ENCODE peak calls at places on chromosomes 4 and X, in nine cellular contexts. One of them, this sample, is unnamed.

GRCh38 chrX:10615931-10616780 is 4.2 kb downstream of the MID1 start:
- DNase-seq in activated T-cell treated with anti-CD3 and anti-CD28 coated beads, Interleukin-2, amount 50 U/mL, for 48 hours: peak
- DNase-seq in Peyer's patch: no peak
- DNase-seq in vagina: no peak
- DNase-seq in activated CD4-positive, CD25-positive, alpha-beta regulatory T cell: no peak
- DNase-seq in T-helper 1 cell: no peak
- DNase-seq in stimulated activated CD8-positive, alpha-beta memory T cell treated with anti-CD3 and anti-CD28 coated beads, Interleukin-12 subunit alpha, Interleukin-12 subunit beta, amount 100 ng/mL, for 4 hours: no peak
- DNase-seq in GDM1: no peak
- DNase-seq in LoVo: peak
- DNase-seq in this sample: peak

GRCh38 chrX:110403839-110404238 is 45.2 kb downstream of the RTL9 start:
- DNase-seq in LoVo: no peak
- DNase-seq in T-helper 1 cell: no peak
- DNase-seq in activated T-cell treated with anti-CD3 and anti-CD28 coated beads, Interleukin-2, amount 50 U/mL, for 48 hours: no peak
- DNase-seq in GDM1: no peak
- DNase-seq in stimulated activated CD8-positive, alpha-beta memory T cell treated with anti-CD3 and anti-CD28 coated beads, Interleukin-12 subunit alpha, Interleukin-12 subunit beta, amount 100 ng/mL, for 4 hours: no peak
- DNase-seq in vagina: no peak
- DNase-seq in activated CD4-positive, CD25-positive, alpha-beta regulatory T cell: no peak
- DNase-seq in Peyer's patch: no peak
- DNase-seq in this sample: no peak

GRCh38 chr4:6474705-6475457 is 2.5 kb upstream of the PPP2R2C start:
- DNase-seq in LoVo: no peak
- DNase-seq in Peyer's patch: no peak
- DNase-seq in GDM1: no peak
- DNase-seq in vagina: peak
- DNase-seq in T-helper 1 cell: no peak
- DNase-seq in activated CD4-positive, CD25-positive, alpha-beta regulatory T cell: no peak
- DNase-seq in activated T-cell treated with anti-CD3 and anti-CD28 coated beads, Interleukin-2, amount 50 U/mL, for 48 hours: peak
- DNase-seq in stimulated activated CD8-positive, alpha-beta memory T cell treated with anti-CD3 and anti-CD28 coated beads, Interleukin-12 subunit alpha, Interleukin-12 subunit beta, amount 100 ng/mL, for 4 hours: no peak
- DNase-seq in this sample: no peak

GRCh38 chr4:171719691-171720090 is 93.5 kb upstream of the GALNTL6 start:
- DNase-seq in T-helper 1 cell: no peak
- DNase-seq in GDM1: no peak
- DNase-seq in vagina: no peak
- DNase-seq in Peyer's patch: no peak
- DNase-seq in LoVo: no peak
- DNase-seq in activated T-cell treated with anti-CD3 and anti-CD28 coated beads, Interleukin-2, amount 50 U/mL, for 48 hours: no peak
- DNase-seq in activated CD4-positive, CD25-positive, alpha-beta regulatory T cell: no peak
- DNase-seq in stimulated activated CD8-positive, alpha-beta memory T cell treated with anti-CD3 and anti-CD28 coated beads, Interleukin-12 subunit alpha, Interleukin-12 subunit beta, amount 100 ng/mL, for 4 hours: no peak
- DNase-seq in this sample: no peak

GRCh38 chr4:74056114-74056857 is 17.8 kb upstream of the CXCL3 start:
- DNase-seq in Peyer's patch: no peak
- DNase-seq in LoVo: peak
- DNase-seq in stimulated activated CD8-positive, alpha-beta memory T cell treated with anti-CD3 and anti-CD28 coated beads, Interleukin-12 subunit alpha, Interleukin-12 subunit beta, amount 100 ng/mL, for 4 hours: no peak
- DNase-seq in T-helper 1 cell: no peak
- DNase-seq in activated CD4-positive, CD25-positive, alpha-beta regulatory T cell: no peak
- DNase-seq in activated T-cell treated with anti-CD3 and anti-CD28 coated beads, Interleukin-2, amount 50 U/mL, for 48 hours: no peak
- DNase-seq in vagina: no peak
- DNase-seq in GDM1: peak
- DNase-seq in this sample: peak

GRCh38 chr4:183610613-183611012 is 48.4 kb downstream of the RWDD4 start:
- DNase-seq in GDM1: no peak
- DNase-seq in T-helper 1 cell: no peak
- DNase-seq in LoVo: no peak
- DNase-seq in vagina: no peak
- DNase-seq in activated T-cell treated with anti-CD3 and anti-CD28 coated beads, Interleukin-2, amount 50 U/mL, for 48 hours: no peak
- DNase-seq in activated CD4-positive, CD25-positive, alpha-beta regulatory T cell: no peak
- DNase-seq in stimulated activated CD8-positive, alpha-beta memory T cell treated with anti-CD3 and anti-CD28 coated beads, Interleukin-12 subunit alpha, Interleukin-12 subunit beta, amount 100 ng/mL, for 4 hours: no peak
- DNase-seq in Peyer's patch: no peak
- DNase-seq in this sample: peak

GRCh38 chr4:21768349-21769310 is 179.9 kb downstream of the KCNIP4 start:
- DNase-seq in vagina: no peak
- DNase-seq in activated T-cell treated with anti-CD3 and anti-CD28 coated beads, Interleukin-2, amount 50 U/mL, for 48 hours: no peak
- DNase-seq in Peyer's patch: no peak
- DNase-seq in T-helper 1 cell: no peak
- DNase-seq in LoVo: peak
- DNase-seq in activated CD4-positive, CD25-positive, alpha-beta regulatory T cell: no peak
- DNase-seq in GDM1: no peak
- DNase-seq in stimulated activated CD8-positive, alpha-beta memory T cell treated with anti-CD3 and anti-CD28 coated beads, Interleukin-12 subunit alpha, Interleukin-12 subunit beta, amount 100 ng/mL, for 4 hours: no peak
- DNase-seq in this sample: peak

GRCh38 chrX:52262195-52262546 is 77.5 kb downstream of the MAGED4 start:
- DNase-seq in Peyer's patch: no peak
- DNase-seq in vagina: no peak
- DNase-seq in stimulated activated CD8-positive, alpha-beta memory T cell treated with anti-CD3 and anti-CD28 coated beads, Interleukin-12 subunit alpha, Interleukin-12 subunit beta, amount 100 ng/mL, for 4 hours: no peak
- DNase-seq in activated CD4-positive, CD25-positive, alpha-beta regulatory T cell: no peak
- DNase-seq in LoVo: no peak
- DNase-seq in activated T-cell treated with anti-CD3 and anti-CD28 coated beads, Interleukin-2, amount 50 U/mL, for 48 hours: no peak
- DNase-seq in GDM1: no peak
- DNase-seq in T-helper 1 cell: no peak
- DNase-seq in this sample: peak

GRCh38 chrX:112863850-112864249 is 23.2 kb upstream of the AMOT start:
- DNase-seq in LoVo: no peak
- DNase-seq in Peyer's patch: no peak
- DNase-seq in vagina: no peak
- DNase-seq in activated T-cell treated with anti-CD3 and anti-CD28 coated beads, Interleukin-2, amount 50 U/mL, for 48 hours: no peak
- DNase-seq in stimulated activated CD8-positive, alpha-beta memory T cell treated with anti-CD3 and anti-CD28 coated beads, Interleukin-12 subunit alpha, Interleukin-12 subunit beta, amount 100 ng/mL, for 4 hours: no peak
- DNase-seq in activated CD4-positive, CD25-positive, alpha-beta regulatory T cell: no peak
- DNase-seq in T-helper 1 cell: no peak
- DNase-seq in GDM1: no peak
- DNase-seq in this sample: no peak

GRCh38 chr4:157221895-157222763 is 1.6 kb downstream of the GRIA2 start:
- DNase-seq in stimulated activated CD8-positive, alpha-beta memory T cell treated with anti-CD3 and anti-CD28 coated beads, Interleukin-12 subunit alpha, Interleukin-12 subunit beta, amount 100 ng/mL, for 4 hours: no peak
- DNase-seq in vagina: no peak
- DNase-seq in GDM1: no peak
- DNase-seq in T-helper 1 cell: no peak
- DNase-seq in LoVo: no peak
- DNase-seq in activated T-cell treated with anti-CD3 and anti-CD28 coated beads, Interleukin-2, amount 50 U/mL, for 48 hours: no peak
- DNase-seq in activated CD4-positive, CD25-positive, alpha-beta regulatory T cell: no peak
- DNase-seq in Peyer's patch: peak
- DNase-seq in this sample: no peak

GRCh38 chr4:140020457-140021361 is 133.3 kb downstream of the MAML3 start:
- DNase-seq in stimulated activated CD8-positive, alpha-beta memory T cell treated with anti-CD3 and anti-CD28 coated beads, Interleukin-12 subunit alpha, Interleukin-12 subunit beta, amount 100 ng/mL, for 4 hours: no peak
- DNase-seq in vagina: no peak
- DNase-seq in GDM1: no peak
- DNase-seq in Peyer's patch: no peak
- DNase-seq in T-helper 1 cell: no peak
- DNase-seq in activated CD4-positive, CD25-positive, alpha-beta regulatory T cell: no peak
- DNase-seq in LoVo: no peak
- DNase-seq in activated T-cell treated with anti-CD3 and anti-CD28 coated beads, Interleukin-2, amount 50 U/mL, for 48 hours: no peak
- DNase-seq in this sample: peak

GRCh38 chrX:150049647-150050046 is 111.4 kb upstream of the EOLA2 start:
- DNase-seq in GDM1: no peak
- DNase-seq in activated CD4-positive, CD25-positive, alpha-beta regulatory T cell: no peak
- DNase-seq in Peyer's patch: no peak
- DNase-seq in vagina: no peak
- DNase-seq in LoVo: no peak
- DNase-seq in activated T-cell treated with anti-CD3 and anti-CD28 coated beads, Interleukin-2, amount 50 U/mL, for 48 hours: no peak
- DNase-seq in stimulated activated CD8-positive, alpha-beta memory T cell treated with anti-CD3 and anti-CD28 coated beads, Interleukin-12 subunit alpha, Interleukin-12 subunit beta, amount 100 ng/mL, for 4 hours: no peak
- DNase-seq in T-helper 1 cell: no peak
- DNase-seq in this sample: no peak

GRCh38 chr4:139800082-139800481 is 134.5 kb downstream of the MGST2 start:
- DNase-seq in Peyer's patch: no peak
- DNase-seq in activated T-cell treated with anti-CD3 and anti-CD28 coated beads, Interleukin-2, amount 50 U/mL, for 48 hours: no peak
- DNase-seq in activated CD4-positive, CD25-positive, alpha-beta regulatory T cell: no peak
- DNase-seq in T-helper 1 cell: no peak
- DNase-seq in LoVo: no peak
- DNase-seq in stimulated activated CD8-positive, alpha-beta memory T cell treated with anti-CD3 and anti-CD28 coated beads, Interleukin-12 subunit alpha, Interleukin-12 subunit beta, amount 100 ng/mL, for 4 hours: no peak
- DNase-seq in GDM1: no peak
- DNase-seq in vagina: no peak
- DNase-seq in this sample: no peak

GRCh38 chr4:82748176-82748575 is 50.4 kb downstream of the SCD5 start:
- DNase-seq in GDM1: no peak
- DNase-seq in stimulated activated CD8-positive, alpha-beta memory T cell treated with anti-CD3 and anti-CD28 coated beads, Interleukin-12 subunit alpha, Interleukin-12 subunit beta, amount 100 ng/mL, for 4 hours: no peak
- DNase-seq in LoVo: no peak
- DNase-seq in activated CD4-positive, CD25-positive, alpha-beta regulatory T cell: no peak
- DNase-seq in activated T-cell treated with anti-CD3 and anti-CD28 coated beads, Interleukin-2, amount 50 U/mL, for 48 hours: no peak
- DNase-seq in vagina: no peak
- DNase-seq in T-helper 1 cell: no peak
- DNase-seq in Peyer's patch: no peak
- DNase-seq in this sample: no peak

GRCh38 chr4:168925789-168926490 is 84.1 kb downstream of the CBR4 start:
- DNase-seq in stimulated activated CD8-positive, alpha-beta memory T cell treated with anti-CD3 and anti-CD28 coated beads, Interleukin-12 subunit alpha, Interleukin-12 subunit beta, amount 100 ng/mL, for 4 hours: no peak
- DNase-seq in Peyer's patch: no peak
- DNase-seq in activated T-cell treated with anti-CD3 and anti-CD28 coated beads, Interleukin-2, amount 50 U/mL, for 48 hours: no peak
- DNase-seq in LoVo: no peak
- DNase-seq in activated CD4-positive, CD25-positive, alpha-beta regulatory T cell: no peak
- DNase-seq in T-helper 1 cell: no peak
- DNase-seq in vagina: no peak
- DNase-seq in GDM1: no peak
- DNase-seq in this sample: no peak

GRCh38 chr4:126661194-126661593 is 971.6 kb upstream of the INTU start:
- DNase-seq in GDM1: no peak
- DNase-seq in vagina: no peak
- DNase-seq in activated CD4-positive, CD25-positive, alpha-beta regulatory T cell: no peak
- DNase-seq in LoVo: no peak
- DNase-seq in stimulated activated CD8-positive, alpha-beta memory T cell treated with anti-CD3 and anti-CD28 coated beads, Interleukin-12 subunit alpha, Interleukin-12 subunit beta, amount 100 ng/mL, for 4 hours: no peak
- DNase-seq in T-helper 1 cell: no peak
- DNase-seq in Peyer's patch: no peak
- DNase-seq in activated T-cell treated with anti-CD3 and anti-CD28 coated beads, Interleukin-2, amount 50 U/mL, for 48 hours: no peak
- DNase-seq in this sample: peak

GRCh38 chr4:169314906-169315305 is 44.1 kb upstream of the SH3RF1 start:
- DNase-seq in vagina: no peak
- DNase-seq in Peyer's patch: peak
- DNase-seq in stimulated activated CD8-positive, alpha-beta memory T cell treated with anti-CD3 and anti-CD28 coated beads, Interleukin-12 subunit alpha, Interleukin-12 subunit beta, amount 100 ng/mL, for 4 hours: no peak
- DNase-seq in activated CD4-positive, CD25-positive, alpha-beta regulatory T cell: no peak
- DNase-seq in T-helper 1 cell: no peak
- DNase-seq in LoVo: peak
- DNase-seq in activated T-cell treated with anti-CD3 and anti-CD28 coated beads, Interleukin-2, amount 50 U/mL, for 48 hours: no peak
- DNase-seq in GDM1: no peak
- DNase-seq in this sample: peak

GRCh38 chr4:148065069-148065468 is 333.2 kb downstream of the ARHGAP10 start:
- DNase-seq in GDM1: no peak
- DNase-seq in activated T-cell treated with anti-CD3 and anti-CD28 coated beads, Interleukin-2, amount 50 U/mL, for 48 hours: no peak
- DNase-seq in vagina: no peak
- DNase-seq in stimulated activated CD8-positive, alpha-beta memory T cell treated with anti-CD3 and anti-CD28 coated beads, Interleukin-12 subunit alpha, Interleukin-12 subunit beta, amount 100 ng/mL, for 4 hours: no peak
- DNase-seq in activated CD4-positive, CD25-positive, alpha-beta regulatory T cell: no peak
- DNase-seq in LoVo: no peak
- DNase-seq in Peyer's patch: no peak
- DNase-seq in T-helper 1 cell: no peak
- DNase-seq in this sample: peak

GRCh38 chr4:87375719-87376291 is 15.2 kb downstream of the HSD17B11 start:
- DNase-seq in GDM1: no peak
- DNase-seq in T-helper 1 cell: no peak
- DNase-seq in stimulated activated CD8-positive, alpha-beta memory T cell treated with anti-CD3 and anti-CD28 coated beads, Interleukin-12 subunit alpha, Interleukin-12 subunit beta, amount 100 ng/mL, for 4 hours: no peak
- DNase-seq in vagina: no peak
- DNase-seq in LoVo: peak
- DNase-seq in activated CD4-positive, CD25-positive, alpha-beta regulatory T cell: no peak
- DNase-seq in Peyer's patch: no peak
- DNase-seq in activated T-cell treated with anti-CD3 and anti-CD28 coated beads, Interleukin-2, amount 50 U/mL, for 48 hours: no peak
- DNase-seq in this sample: peak

GRCh38 chrX:38970074-38970473 is 168.8 kb downstream of the MID1IP1 start:
- DNase-seq in activated CD4-positive, CD25-positive, alpha-beta regulatory T cell: no peak
- DNase-seq in GDM1: no peak
- DNase-seq in stimulated activated CD8-positive, alpha-beta memory T cell treated with anti-CD3 and anti-CD28 coated beads, Interleukin-12 subunit alpha, Interleukin-12 subunit beta, amount 100 ng/mL, for 4 hours: no peak
- DNase-seq in LoVo: no peak
- DNase-seq in T-helper 1 cell: no peak
- DNase-seq in vagina: no peak
- DNase-seq in activated T-cell treated with anti-CD3 and anti-CD28 coated beads, Interleukin-2, amount 50 U/mL, for 48 hours: no peak
- DNase-seq in Peyer's patch: no peak
- DNase-seq in this sample: no peak

GRCh38 chrX:129961180-129962083 is 21.0 kb upstream of the BCORL1 start:
- DNase-seq in T-helper 1 cell: peak
- DNase-seq in LoVo: peak
- DNase-seq in activated T-cell treated with anti-CD3 and anti-CD28 coated beads, Interleukin-2, amount 50 U/mL, for 48 hours: peak
- DNase-seq in Peyer's patch: peak
- DNase-seq in stimulated activated CD8-positive, alpha-beta memory T cell treated with anti-CD3 and anti-CD28 coated beads, Interleukin-12 subunit alpha, Interleukin-12 subunit beta, amount 100 ng/mL, for 4 hours: no peak
- DNase-seq in vagina: no peak
- DNase-seq in activated CD4-positive, CD25-positive, alpha-beta regulatory T cell: peak
- DNase-seq in GDM1: peak
- DNase-seq in this sample: no peak

GRCh38 chr4:82431026-82431745 is 796 bp downstream of the ENOPH1 start:
- DNase-seq in activated CD4-positive, CD25-positive, alpha-beta regulatory T cell: no peak
- DNase-seq in GDM1: no peak
- DNase-seq in stimulated activated CD8-positive, alpha-beta memory T cell treated with anti-CD3 and anti-CD28 coated beads, Interleukin-12 subunit alpha, Interleukin-12 subunit beta, amount 100 ng/mL, for 4 hours: peak
- DNase-seq in Peyer's patch: peak
- DNase-seq in vagina: peak
- DNase-seq in activated T-cell treated with anti-CD3 and anti-CD28 coated beads, Interleukin-2, amount 50 U/mL, for 48 hours: no peak
- DNase-seq in LoVo: peak
- DNase-seq in T-helper 1 cell: peak
- DNase-seq in this sample: peak

GRCh38 chr4:39353478-39354177 is 12.5 kb downstream of the RFC1 start:
- DNase-seq in T-helper 1 cell: peak
- DNase-seq in Peyer's patch: no peak
- DNase-seq in stimulated activated CD8-positive, alpha-beta memory T cell treated with anti-CD3 and anti-CD28 coated beads, Interleukin-12 subunit alpha, Interleukin-12 subunit beta, amount 100 ng/mL, for 4 hours: no peak
- DNase-seq in vagina: no peak
- DNase-seq in GDM1: no peak
- DNase-seq in activated T-cell treated with anti-CD3 and anti-CD28 coated beads, Interleukin-2, amount 50 U/mL, for 48 hours: no peak
- DNase-seq in LoVo: peak
- DNase-seq in activated CD4-positive, CD25-positive, alpha-beta regulatory T cell: no peak
- DNase-seq in this sample: peak

GRCh38 chr4:51850294-51850693 is 7.3 kb downstream of the DCUN1D4 start:
- DNase-seq in LoVo: no peak
- DNase-seq in vagina: no peak
- DNase-seq in activated T-cell treated with anti-CD3 and anti-CD28 coated beads, Interleukin-2, amount 50 U/mL, for 48 hours: no peak
- DNase-seq in GDM1: no peak
- DNase-seq in T-helper 1 cell: no peak
- DNase-seq in stimulated activated CD8-positive, alpha-beta memory T cell treated with anti-CD3 and anti-CD28 coated beads, Interleukin-12 subunit alpha, Interleukin-12 subunit beta, amount 100 ng/mL, for 4 hours: no peak
- DNase-seq in activated CD4-positive, CD25-positive, alpha-beta regulatory T cell: no peak
- DNase-seq in Peyer's patch: no peak
- DNase-seq in this sample: no peak

GRCh38 chrX:12956704-12957541 is 18.0 kb upstream of the TMSB4X start:
- DNase-seq in LoVo: peak
- DNase-seq in GDM1: peak
- DNase-seq in vagina: no peak
- DNase-seq in activated T-cell treated with anti-CD3 and anti-CD28 coated beads, Interleukin-2, amount 50 U/mL, for 48 hours: peak
- DNase-seq in Peyer's patch: no peak
- DNase-seq in T-helper 1 cell: no peak
- DNase-seq in activated CD4-positive, CD25-positive, alpha-beta regulatory T cell: peak
- DNase-seq in stimulated activated CD8-positive, alpha-beta memory T cell treated with anti-CD3 and anti-CD28 coated beads, Interleukin-12 subunit alpha, Interleukin-12 subunit beta, amount 100 ng/mL, for 4 hours: no peak
- DNase-seq in this sample: peak

GRCh38 chr4:1640110-1640509 is 44.0 kb downstream of the FAM53A start:
- DNase-seq in LoVo: no peak
- DNase-seq in T-helper 1 cell: no peak
- DNase-seq in GDM1: no peak
- DNase-seq in activated T-cell treated with anti-CD3 and anti-CD28 coated beads, Interleukin-2, amount 50 U/mL, for 48 hours: no peak
- DNase-seq in stimulated activated CD8-positive, alpha-beta memory T cell treated with anti-CD3 and anti-CD28 coated beads, Interleukin-12 subunit alpha, Interleukin-12 subunit beta, amount 100 ng/mL, for 4 hours: no peak
- DNase-seq in vagina: no peak
- DNase-seq in Peyer's patch: no peak
- DNase-seq in activated CD4-positive, CD25-positive, alpha-beta regulatory T cell: no peak
- DNase-seq in this sample: no peak

GRCh38 chr4:159764343-159764952 is 661.6 kb downstream of the RAPGEF2 start:
- DNase-seq in GDM1: no peak
- DNase-seq in LoVo: peak
- DNase-seq in T-helper 1 cell: no peak
- DNase-seq in stimulated activated CD8-positive, alpha-beta memory T cell treated with anti-CD3 and anti-CD28 coated beads, Interleukin-12 subunit alpha, Interleukin-12 subunit beta, amount 100 ng/mL, for 4 hours: no peak
- DNase-seq in Peyer's patch: no peak
- DNase-seq in activated T-cell treated with anti-CD3 and anti-CD28 coated beads, Interleukin-2, amount 50 U/mL, for 48 hours: no peak
- DNase-seq in activated CD4-positive, CD25-positive, alpha-beta regulatory T cell: no peak
- DNase-seq in vagina: no peak
- DNase-seq in this sample: peak

GRCh38 chr4:99610605-99611172 is 36.1 kb downstream of the MTTP start:
- DNase-seq in Peyer's patch: no peak
- DNase-seq in activated T-cell treated with anti-CD3 and anti-CD28 coated beads, Interleukin-2, amount 50 U/mL, for 48 hours: no peak
- DNase-seq in vagina: no peak
- DNase-seq in activated CD4-positive, CD25-positive, alpha-beta regulatory T cell: no peak
- DNase-seq in LoVo: no peak
- DNase-seq in GDM1: no peak
- DNase-seq in T-helper 1 cell: no peak
- DNase-seq in stimulated activated CD8-positive, alpha-beta memory T cell treated with anti-CD3 and anti-CD28 coated beads, Interleukin-12 subunit alpha, Interleukin-12 subunit beta, amount 100 ng/mL, for 4 hours: no peak
- DNase-seq in this sample: peak

GRCh38 chr4:145195167-145195952 is 15.0 kb upstream of the OTUD4 start:
- DNase-seq in T-helper 1 cell: no peak
- DNase-seq in vagina: no peak
- DNase-seq in Peyer's patch: no peak
- DNase-seq in activated T-cell treated with anti-CD3 and anti-CD28 coated beads, Interleukin-2, amount 50 U/mL, for 48 hours: no peak
- DNase-seq in LoVo: peak
- DNase-seq in activated CD4-positive, CD25-positive, alpha-beta regulatory T cell: no peak
- DNase-seq in stimulated activated CD8-positive, alpha-beta memory T cell treated with anti-CD3 and anti-CD28 coated beads, Interleukin-12 subunit alpha, Interleukin-12 subunit beta, amount 100 ng/mL, for 4 hours: no peak
- DNase-seq in GDM1: no peak
- DNase-seq in this sample: no peak

GRCh38 chrX:16986169-16986568 is 39.7 kb downstream of the REPS2 start:
- DNase-seq in vagina: no peak
- DNase-seq in T-helper 1 cell: no peak
- DNase-seq in activated CD4-positive, CD25-positive, alpha-beta regulatory T cell: no peak
- DNase-seq in GDM1: no peak
- DNase-seq in activated T-cell treated with anti-CD3 and anti-CD28 coated beads, Interleukin-2, amount 50 U/mL, for 48 hours: no peak
- DNase-seq in LoVo: no peak
- DNase-seq in Peyer's patch: no peak
- DNase-seq in stimulated activated CD8-positive, alpha-beta memory T cell treated with anti-CD3 and anti-CD28 coated beads, Interleukin-12 subunit alpha, Interleukin-12 subunit beta, amount 100 ng/mL, for 4 hours: no peak
- DNase-seq in this sample: no peak

GRCh38 chrX:20363003-20363674 is 96.4 kb upstream of the RPS6KA3 start:
- DNase-seq in activated T-cell treated with anti-CD3 and anti-CD28 coated beads, Interleukin-2, amount 50 U/mL, for 48 hours: no peak
- DNase-seq in stimulated activated CD8-positive, alpha-beta memory T cell treated with anti-CD3 and anti-CD28 coated beads, Interleukin-12 subunit alpha, Interleukin-12 subunit beta, amount 100 ng/mL, for 4 hours: no peak
- DNase-seq in T-helper 1 cell: no peak
- DNase-seq in vagina: no peak
- DNase-seq in LoVo: no peak
- DNase-seq in GDM1: no peak
- DNase-seq in activated CD4-positive, CD25-positive, alpha-beta regulatory T cell: no peak
- DNase-seq in Peyer's patch: no peak
- DNase-seq in this sample: no peak

This sample was measured in fibroblast of pulmonary artery.